ENCODE peak calls at places on chromosomes 16 and 17, in five cellular contexts. One of them, this sample, is unnamed.

GRCh38 chr17:69552986-69553667 is 138.6 kb downstream of the MAP2K6 start:
- DNase-seq in HEK293T: no peak
- DNase-seq in HepG2: no peak
- DNase-seq in GM12878: no peak
- DNase-seq in K562: no peak
- DNase-seq in this sample: no peak

GRCh38 chr16:11224096-11224893 is 31.7 kb downstream of the SOCS1 start:
- DNase-seq in HEK293T: no peak
- DNase-seq in HepG2: peak
- DNase-seq in GM12878: peak
- DNase-seq in K562: peak
- DNase-seq in this sample: no peak

GRCh38 chr16:15033309-15033707 is 22.6 kb downstream of the NTAN1 start:
- DNase-seq in HEK293T: no peak
- DNase-seq in HepG2: no peak
- DNase-seq in GM12878: no peak
- DNase-seq in K562: no peak
- DNase-seq in this sample: peak

GRCh38 chr16:46620265-46621005 is 744 bp downstream of the SHCBP1 start:
- DNase-seq in HEK293T: no peak
- DNase-seq in HepG2: no peak
- DNase-seq in GM12878: no peak
- DNase-seq in K562: peak
- DNase-seq in this sample: no peak

GRCh38 chr16:25855818-25856217 is 164.1 kb downstream of the HS3ST4 start:
- DNase-seq in HEK293T: no peak
- DNase-seq in HepG2: no peak
- DNase-seq in GM12878: no peak
- DNase-seq in K562: no peak
- DNase-seq in this sample: no peak

GRCh38 chr17:14197582-14197981 is 39.1 kb downstream of the CDRT15 start:
- DNase-seq in HEK293T: no peak
- DNase-seq in HepG2: no peak
- DNase-seq in GM12878: no peak
- DNase-seq in K562: no peak
- DNase-seq in this sample: no peak

GRCh38 chr17:16381496-16381820 is 567 bp downstream of the UBB start:
- DNase-seq in HEK293T: no peak
- DNase-seq in HepG2: no peak
- DNase-seq in GM12878: no peak
- DNase-seq in K562: no peak
- DNase-seq in this sample: no peak

GRCh38 chr17:4293572-4293971 is 29.8 kb upstream of the ANKFY1 start:
- DNase-seq in HEK293T: no peak
- DNase-seq in HepG2: no peak
- DNase-seq in GM12878: peak
- DNase-seq in K562: no peak
- DNase-seq in this sample: no peak

GRCh38 chr16:5325932-5326331 is 228.3 kb upstream of the EEF2KMT start:
- DNase-seq in HEK293T: no peak
- DNase-seq in HepG2: no peak
- DNase-seq in GM12878: no peak
- DNase-seq in K562: no peak
- DNase-seq in this sample: no peak

GRCh38 chr16:30623558-30624283 is 13.5 kb upstream of the ZNF689 start:
- DNase-seq in HEK293T: no peak
- DNase-seq in HepG2: no peak
- DNase-seq in GM12878: no peak
- DNase-seq in K562: no peak
- DNase-seq in this sample: no peak

GRCh38 chr17:13016881-13017622 is 775 bp downstream of the ELAC2 start:
- DNase-seq in HEK293T: no peak
- DNase-seq in HepG2: peak
- DNase-seq in GM12878: no peak
- DNase-seq in K562: no peak
- DNase-seq in this sample: no peak

GRCh38 chr17:42403150-42403549 is 14.9 kb upstream of the STAT3 start:
- DNase-seq in HEK293T: no peak
- DNase-seq in HepG2: no peak
- DNase-seq in GM12878: no peak
- DNase-seq in K562: peak
- DNase-seq in this sample: peak

GRCh38 chr17:45320349-45320930 is 3.6 kb upstream of the MAP3K14 start:
- DNase-seq in HEK293T: no peak
- DNase-seq in HepG2: no peak
- DNase-seq in GM12878: no peak
- DNase-seq in K562: no peak
- DNase-seq in this sample: no peak

GRCh38 chr16:69286941-69287713 is 24.0 kb upstream of the VPS4A start:
- DNase-seq in HEK293T: peak
- DNase-seq in HepG2: peak
- DNase-seq in GM12878: peak
- DNase-seq in K562: peak
- DNase-seq in this sample: peak

GRCh38 chr17:67891481-67892119 is 66.3 kb downstream of the BPTF start:
- DNase-seq in HEK293T: peak
- DNase-seq in HepG2: no peak
- DNase-seq in GM12878: no peak
- DNase-seq in K562: no peak
- DNase-seq in this sample: peak

GRCh38 chr16:3518292-3518982 is 17.6 kb downstream of the CLUAP1 start:
- DNase-seq in HEK293T: no peak
- DNase-seq in HepG2: no peak
- DNase-seq in GM12878: no peak
- DNase-seq in K562: no peak
- DNase-seq in this sample: no peak

GRCh38 chr17:12070561-12070960 is 49.9 kb downstream of the MAP2K4 start:
- DNase-seq in HEK293T: no peak
- DNase-seq in HepG2: no peak
- DNase-seq in GM12878: no peak
- DNase-seq in K562: no peak
- DNase-seq in this sample: no peak

GRCh38 chr16:19014456-19014855 is 30.7 kb downstream of the TMC7 start:
- DNase-seq in HEK293T: no peak
- DNase-seq in HepG2: peak
- DNase-seq in GM12878: no peak
- DNase-seq in K562: no peak
- DNase-seq in this sample: no peak

GRCh38 chr16:50396770-50397525 is 28.2 kb upstream of the BRD7 start:
- DNase-seq in HEK293T: no peak
- DNase-seq in HepG2: no peak
- DNase-seq in GM12878: no peak
- DNase-seq in K562: no peak
- DNase-seq in this sample: no peak

GRCh38 chr17:42795465-42795864 is 3.0 kb downstream of the COA3 start:
- DNase-seq in HEK293T: no peak
- DNase-seq in HepG2: no peak
- DNase-seq in GM12878: no peak
- DNase-seq in K562: no peak
- DNase-seq in this sample: no peak

GRCh38 chr16:85208181-85208580 is 95.9 kb upstream of the CIBAR2 start:
- DNase-seq in HEK293T: no peak
- DNase-seq in HepG2: no peak
- DNase-seq in GM12878: no peak
- DNase-seq in K562: no peak
- DNase-seq in this sample: no peak

GRCh38 chr16:85205747-85206471 is 93.6 kb upstream of the CIBAR2 start:
- DNase-seq in HEK293T: no peak
- DNase-seq in HepG2: peak
- DNase-seq in GM12878: no peak
- DNase-seq in K562: no peak
- DNase-seq in this sample: peak

GRCh38 chr16:85207357-85207921 is 95.2 kb upstream of the CIBAR2 start:
- DNase-seq in HEK293T: no peak
- DNase-seq in HepG2: no peak
- DNase-seq in GM12878: no peak
- DNase-seq in K562: no peak
- DNase-seq in this sample: peak

GRCh38 chr16:85208643-85209520 is 96.6 kb upstream of the CIBAR2 start:
- DNase-seq in HEK293T: no peak
- DNase-seq in HepG2: no peak
- DNase-seq in GM12878: no peak
- DNase-seq in K562: no peak
- DNase-seq in this sample: no peak

GRCh38 chr16:85206472-85207356 is 94.4 kb upstream of the CIBAR2 start:
- DNase-seq in HEK293T: no peak
- DNase-seq in HepG2: no peak
- DNase-seq in GM12878: no peak
- DNase-seq in K562: no peak
- DNase-seq in this sample: peak
- TF ChIP-seq FOXM1 in HEK293T: no peak
- TF ChIP-seq FOXM1 in HepG2: no peak
- TF ChIP-seq FOXM1 in GM12878: no peak
- TF ChIP-seq FOXM1 in K562: no peak
- TF ChIP-seq FOXM1 in this sample: no peak

GRCh38 chr17:2025220-2025621 is at the start of gene RTN4RL1:
- DNase-seq in HEK293T: peak
- DNase-seq in HepG2: no peak
- DNase-seq in GM12878: no peak
- DNase-seq in K562: peak
- DNase-seq in this sample: peak
- TF ChIP-seq FOXM1 in HEK293T: no peak
- TF ChIP-seq FOXM1 in HepG2: no peak
- TF ChIP-seq FOXM1 in GM12878: no peak
- TF ChIP-seq FOXM1 in K562: no peak
- TF ChIP-seq FOXM1 in this sample: no peak

GRCh38 chr17:57861000-57861736 is 11.3 kb upstream of the MRPS23 start:
- DNase-seq in HEK293T: no peak
- DNase-seq in HepG2: peak
- DNase-seq in GM12878: no peak
- DNase-seq in K562: peak
- DNase-seq in this sample: peak
- TF ChIP-seq FOXM1 in HEK293T: no peak
- TF ChIP-seq FOXM1 in HepG2: no peak
- TF ChIP-seq FOXM1 in GM12878: no peak
- TF ChIP-seq FOXM1 in K562: no peak
- TF ChIP-seq FOXM1 in this sample: no peak

GRCh38 chr17:73552300-73553088 is 91.8 kb downstream of the SDK2 start:
- DNase-seq in HEK293T: no peak
- DNase-seq in HepG2: no peak
- DNase-seq in GM12878: no peak
- DNase-seq in K562: no peak
- DNase-seq in this sample: no peak

GRCh38 chr17:73555199-73555810 is 88.9 kb downstream of the SDK2 start:
- DNase-seq in HEK293T: no peak
- DNase-seq in HepG2: no peak
- DNase-seq in GM12878: no peak
- DNase-seq in K562: no peak
- DNase-seq in this sample: no peak

GRCh38 chr17:73551756-73552155 is 92.5 kb downstream of the SDK2 start:
- DNase-seq in HEK293T: no peak
- DNase-seq in HepG2: no peak
- DNase-seq in GM12878: no peak
- DNase-seq in K562: no peak
- DNase-seq in this sample: no peak

GRCh38 chr17:73554498-73554897 is 89.7 kb downstream of the SDK2 start:
- DNase-seq in HEK293T: no peak
- DNase-seq in HepG2: no peak
- DNase-seq in GM12878: no peak
- DNase-seq in K562: no peak
- DNase-seq in this sample: no peak

GRCh38 chr17:73553311-73553710 is 90.9 kb downstream of the SDK2 start:
- DNase-seq in HEK293T: no peak
- DNase-seq in HepG2: no peak
- DNase-seq in GM12878: no peak
- DNase-seq in K562: no peak
- DNase-seq in this sample: no peak
- TF ChIP-seq FOXM1 in HEK293T: no peak
- TF ChIP-seq FOXM1 in HepG2: no peak
- TF ChIP-seq FOXM1 in GM12878: no peak
- TF ChIP-seq FOXM1 in K562: no peak
- TF ChIP-seq FOXM1 in this sample: no peak

GRCh38 chr17:38430822-38431221 is 2.6 kb downstream of the ARHGAP23 start:
- DNase-seq in HEK293T: no peak
- DNase-seq in HepG2: no peak
- DNase-seq in GM12878: no peak
- DNase-seq in K562: no peak
- DNase-seq in this sample: no peak

GRCh38 chr17:38435795-38436194 is 7.5 kb downstream of the ARHGAP23 start:
- DNase-seq in HEK293T: no peak
- DNase-seq in HepG2: no peak
- DNase-seq in GM12878: no peak
- DNase-seq in K562: peak
- DNase-seq in this sample: no peak

GRCh38 chr17:38436386-38436785 is 8.1 kb downstream of the ARHGAP23 start:
- DNase-seq in HEK293T: no peak
- DNase-seq in HepG2: no peak
- DNase-seq in GM12878: no peak
- DNase-seq in K562: no peak
- DNase-seq in this sample: no peak

GRCh38 chr17:38431343-38432145 is 3.3 kb downstream of the ARHGAP23 start:
- DNase-seq in HEK293T: no peak
- DNase-seq in HepG2: no peak
- DNase-seq in GM12878: no peak
- DNase-seq in K562: no peak
- DNase-seq in this sample: no peak

DNA sequence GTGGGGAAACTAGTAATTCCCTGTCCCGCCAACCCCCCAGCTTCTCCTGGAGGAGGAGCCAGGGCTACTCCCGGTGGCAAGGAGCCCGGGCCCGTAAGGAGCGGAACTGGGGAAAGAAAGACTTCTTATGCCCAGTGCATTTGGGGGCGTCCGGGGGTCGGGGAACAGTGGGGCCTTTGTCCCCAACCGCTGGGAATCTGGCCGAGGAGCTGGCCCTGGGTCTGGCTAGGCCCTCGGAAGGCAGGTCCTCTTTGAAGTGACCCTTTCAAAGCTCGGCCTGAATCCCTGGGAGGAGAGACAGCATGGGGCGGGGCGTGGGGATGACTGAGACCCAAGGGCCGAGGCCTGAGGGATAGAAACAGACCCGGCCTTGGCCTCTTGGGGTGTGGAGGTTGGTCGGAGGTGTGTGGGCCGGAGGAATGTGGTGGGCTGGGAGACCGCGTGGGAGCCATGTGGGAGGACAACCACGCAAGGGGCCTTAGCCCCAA is 6.0 kb downstream of the ARHGAP23 start:
- DNase-seq in HEK293T: no peak
- DNase-seq in HepG2: no peak
- DNase-seq in GM12878: no peak
- DNase-seq in K562: no peak
- DNase-seq in this sample: no peak
- TF ChIP-seq FOXM1 in HEK293T: no peak
- TF ChIP-seq FOXM1 in HepG2: no peak
- TF ChIP-seq FOXM1 in GM12878: no peak
- TF ChIP-seq FOXM1 in K562: no peak
- TF ChIP-seq FOXM1 in this sample: no peak

GRCh38 chr16:73020409-73020884 is 27.5 kb downstream of the ZFHX3 start:
- DNase-seq in HEK293T: no peak
- DNase-seq in HepG2: peak
- DNase-seq in GM12878: no peak
- DNase-seq in K562: no peak
- DNase-seq in this sample: no peak
- TF ChIP-seq FOXM1 in HEK293T: no peak
- TF ChIP-seq FOXM1 in HepG2: no peak
- TF ChIP-seq FOXM1 in GM12878: no peak
- TF ChIP-seq FOXM1 in K562: no peak
- TF ChIP-seq FOXM1 in this sample: no peak

This sample was measured in SK-N-SH.